ENCODE peak calls at places on chromosomes 12 and 14, in ten cellular contexts. P is upper lobe of right lung; S is stimulated activated CD4-positive, alpha-beta T cell treated with anti-CD3 and anti-CD28 coated beads, Interleukin-15, amount 100 ng/mL, for 1 hour; W is activated T-cell treated with anti-CD3 and anti-CD28 coated beads for 1 hour; J is H9; H is GM12865; F is body of pancreas; L is spleen; Y is islet precursor cell; A is cardiac fibroblast. V is an unnamed sample.

GRCh38 chr12:51512438-51512837 is 78.6 kb upstream of the SCN8A start:
- DNase-seq in S (no peak), J (no peak), H (peak), Y (peak), W (no peak), L (no peak), A (no peak), P (no peak), F (no peak), V (no peak)

GRCh38 chr12:106583578-106584103 is 837 bp downstream of the RFX4 start:
- DNase-seq in A (peak), Y (no peak), J (peak), H (no peak), F (no peak), L (no peak), W (no peak), S (no peak), P (no peak), V (no peak)

GRCh38 chr14:83548061-83548839 is 1981.7 kb upstream of the FLRT2 start:
- DNase-seq in L (no peak), H (no peak), A (no peak), P (no peak), J (no peak), S (no peak), W (no peak), F (no peak), Y (peak), V (no peak)

GRCh38 chr14:72742682-72743195 is 151.2 kb downstream of the DPF3 start:
- DNase-seq in P (no peak), H (no peak), Y (peak), W (no peak), A (no peak), S (no peak), L (no peak), F (no peak), J (no peak), V (no peak)

GRCh38 chr12:4794503-4794902 is 74.3 kb downstream of the GALNT8 start:
- DNase-seq in A (no peak), J (no peak), S (no peak), Y (no peak), H (no peak), W (no peak), P (no peak), F (no peak), L (no peak), V (no peak)

GRCh38 chr12:68264175-68264863 is 10.9 kb upstream of the IL22 start:
- DNase-seq in P (no peak), L (no peak), Y (no peak), H (no peak), A (peak), S (no peak), W (no peak), J (no peak), F (no peak), V (no peak)

GRCh38 chr14:76870146-76870545 is 43.9 kb downstream of the LRRC74A start:
- DNase-seq in J (peak), A (peak), L (no peak), W (no peak), F (peak), P (no peak), H (peak), S (no peak), Y (peak), V (no peak)

GRCh38 chr12:11885261-11886038 is 185.3 kb upstream of the BCL2L14 start:
- DNase-seq in Y (peak), L (no peak), S (no peak), A (peak), W (no peak), F (peak), H (no peak), P (no peak), J (no peak), V (no peak)

GRCh38 chr12:5807090-5807414 is 138.0 kb downstream of the ANO2 start:
- DNase-seq in P (no peak), L (no peak), S (no peak), F (no peak), W (no peak), J (no peak), Y (no peak), H (no peak), A (no peak), V (no peak)

GRCh38 chr12:50110127-50110761 is 1.8 kb upstream of the COX14 start:
- DNase-seq in F (peak), Y (no peak), J (no peak), S (no peak), L (peak), W (no peak), A (peak), H (peak), P (peak), V (peak)